ENCODE peak calls at places on chromosomes 2 and 18, in nine cellular contexts. G is stomach; F is IMR-90; O is colonic mucosa; S is upper lobe of left lung; K is CD8-positive, alpha-beta memory T cell; V is effector memory CD4-positive, alpha-beta T cell; J is body of pancreas; I is CD8-positive, alpha-beta T cell. P is an unnamed sample.

GRCh38 chr18:4455113-4455811 is at the start of gene DLGAP1:
- DNase-seq in G (peak; percentile 32), F (no peak), O (peak; percentile 49), S (peak; percentile 91), K (no peak), V (no peak), J (peak; percentile 72), I (no peak), P (peak; percentile 76)

GRCh38 chr2:16214861-16215260 is 274.5 kb downstream of the MYCN start:
- DNase-seq in G (no peak), F (no peak), O (no peak), S (no peak), K (no peak), V (no peak), J (no peak), I (no peak), P (no peak)

GRCh38 chr2:127611076-127611925 is 34.7 kb upstream of the GPR17 start:
- DNase-seq in G (peak; percentile 17), F (no peak), O (no peak), S (no peak), K (peak; percentile 26), V (no peak), J (no peak), I (no peak), P (no peak)

GRCh38 chr2:159797468-159798375 is at the start of gene CD302:
- DNase-seq in G (peak; percentile 58), F (peak; percentile 45), O (peak; percentile 76), S (peak; percentile 97), K (no peak), V (no peak), J (peak; percentile 70), I (peak; percentile 3), P (peak; percentile 80)

GRCh38 chr2:236626391-236627150 is 56.9 kb downstream of the ACKR3 start:
- DNase-seq in G (no peak), F (no peak), O (no peak), S (no peak), K (no peak), V (no peak), J (no peak), I (no peak), P (no peak)

GRCh38 chr2:3667151-3667631 is 9.2 kb downstream of the ALLC start:
- DNase-seq in G (no peak), F (peak; percentile 92), O (peak; percentile 6), S (no peak), K (no peak), V (no peak), J (no peak), I (no peak), P (no peak)

GRCh38 chr2:164847966-164848365 is 6.3 kb upstream of the COBLL1 start:
- DNase-seq in G (no peak), F (no peak), O (no peak), S (no peak), K (no peak), V (no peak), J (no peak), I (no peak), P (no peak)

GRCh38 chr2:109507217-109507616 is 106.5 kb downstream of the SEPTIN10 start:
- DNase-seq in G (no peak), F (no peak), O (no peak), S (no peak), K (no peak), V (no peak), J (no peak), I (no peak), P (no peak)

GRCh38 chr2:18271370-18272147 is 288.9 kb downstream of the RDH14 start:
- DNase-seq in G (no peak), F (no peak), O (no peak), S (peak; percentile 64), K (no peak), V (no peak), J (no peak), I (no peak), P (no peak)

GRCh38 chr2:111048856-111049551 is 71.7 kb upstream of the BCL2L11 start:
- DNase-seq in G (no peak), F (no peak), O (peak; percentile 15), S (no peak), K (no peak), V (no peak), J (no peak), I (no peak), P (no peak)

GRCh38 chr2:1586946-1587840 is 157.1 kb downstream of the PXDN start:
- DNase-seq in G (no peak), F (no peak), O (no peak), S (no peak), K (peak; percentile 35), V (no peak), J (no peak), I (no peak), P (no peak)

GRCh38 chr2:20632446-20632990 is 18.4 kb downstream of the HS1BP3 start:
- DNase-seq in G (no peak), F (no peak), O (no peak), S (no peak), K (no peak), V (no peak), J (no peak), I (no peak), P (peak; percentile 46)

GRCh38 chr2:159450180-159450579 is 163.7 kb upstream of the WDSUB1 start:
- DNase-seq in G (no peak), F (no peak), O (no peak), S (no peak), K (no peak), V (no peak), J (no peak), I (no peak), P (no peak)

GRCh38 chr2:154532763-154533162 is 165.7 kb upstream of the KCNJ3 start:
- DNase-seq in G (no peak), F (no peak), O (no peak), S (no peak), K (no peak), V (no peak), J (no peak), I (no peak), P (no peak)

GRCh38 chr18:46320297-46320696 is 216.1 kb downstream of the HAUS1 start:
- DNase-seq in G (no peak), F (no peak), O (no peak), S (no peak), K (no peak), V (no peak), J (no peak), I (no peak), P (no peak)

DNA sequence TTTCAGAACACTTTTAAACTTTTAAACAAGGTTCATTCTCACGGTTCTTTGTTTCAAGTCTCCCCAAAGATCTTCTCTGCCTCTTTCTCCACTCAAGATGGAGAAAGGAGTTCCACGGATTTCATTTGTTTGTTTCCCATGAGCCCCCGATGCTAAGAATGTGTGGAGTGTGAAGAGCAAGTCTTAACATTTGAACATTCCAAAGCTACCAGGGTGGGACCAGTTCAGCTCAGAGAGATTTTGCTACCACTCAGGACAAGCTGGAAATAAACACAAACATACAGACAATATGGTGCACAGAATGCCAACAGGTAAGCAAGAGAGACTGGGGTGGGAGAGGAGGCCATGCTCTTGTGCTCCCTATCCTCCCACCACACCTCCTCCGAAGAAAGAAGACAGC is 56.7 kb downstream of the SPRED2 start:
- DNase-seq in G (no peak), F (no peak), O (no peak), S (no peak), K (no peak), V (no peak), J (no peak), I (no peak), P (no peak)
- H3K4me1 ChIP-seq in G (peaks cover 25% of the 10 kb centered on the region), F (peaks cover 18% of the 10 kb centered on the region), O (no peaks in the 10 kb centered on the region), S (peaks cover 47% of the 10 kb centered on the region), K (no peaks in the 10 kb centered on the region), V (no peaks in the 10 kb centered on the region), J (peaks cover 47% of the 10 kb centered on the region), I (no peaks in the 10 kb centered on the region), P (peaks cover 25% of the 10 kb centered on the region)

DNA sequence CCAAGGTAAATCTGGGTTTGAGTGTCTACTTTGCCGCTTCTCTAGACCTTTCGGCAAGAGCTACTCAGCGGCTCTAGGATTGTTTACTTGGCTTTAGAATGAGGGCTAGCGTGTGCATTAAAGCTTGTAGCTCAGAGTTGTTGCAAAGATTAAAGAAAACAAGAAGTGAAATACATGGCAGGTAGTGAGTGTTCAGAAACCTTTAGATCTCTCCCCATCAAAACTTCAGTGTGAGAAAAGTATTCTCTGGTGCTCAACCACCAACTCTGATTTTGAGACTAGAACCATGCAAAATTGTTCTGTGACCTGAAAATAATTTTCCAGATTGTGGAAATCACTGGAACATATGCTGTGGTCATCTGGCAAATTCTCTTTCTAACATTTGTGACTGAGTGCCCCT is 512.0 kb downstream of the CMPK2 start:
- DNase-seq in G (no peak), F (no peak), O (no peak), S (no peak), K (no peak), V (no peak), J (no peak), I (no peak), P (no peak)
- H3K4me1 ChIP-seq in G (no peaks in the 10 kb centered on the region), F (no peaks in the 10 kb centered on the region), O (no peaks in the 10 kb centered on the region), S (no peaks in the 10 kb centered on the region), K (no peaks in the 10 kb centered on the region), V (no peaks in the 10 kb centered on the region), J (no peaks in the 10 kb centered on the region), I (no peaks in the 10 kb centered on the region), P (no peaks in the 10 kb centered on the region)

DNA sequence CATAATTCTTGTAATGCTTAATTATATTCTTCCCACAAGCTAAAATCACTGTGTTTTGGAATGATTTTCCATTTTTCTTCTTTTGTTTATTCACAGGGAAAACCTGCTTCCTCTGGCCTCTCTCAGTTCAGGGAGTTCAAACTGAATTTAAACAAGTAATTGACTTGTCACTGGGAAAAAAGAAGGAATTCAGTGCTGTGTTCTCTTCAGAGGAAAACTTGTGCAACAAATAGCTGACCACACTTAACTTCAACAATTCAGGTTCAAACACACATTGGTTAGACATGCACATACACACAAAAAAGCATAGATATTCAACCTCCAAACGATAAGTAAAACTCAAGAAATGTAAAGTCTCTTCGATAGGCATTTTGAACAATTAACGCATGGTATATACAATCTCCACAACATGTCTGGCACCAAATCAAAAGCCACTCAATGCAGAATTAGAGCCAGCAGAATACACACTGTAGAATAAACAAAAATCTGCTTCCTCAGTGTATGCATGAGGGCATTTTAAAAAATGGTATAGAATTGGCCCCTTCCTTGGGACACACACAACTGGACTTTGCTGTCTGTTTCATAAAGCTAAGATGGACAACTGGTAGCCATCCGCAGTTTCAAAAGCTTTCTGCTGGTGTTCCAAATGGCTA is 269.0 kb downstream of the TCF4 start:
- DNase-seq in G (no peak), F (peak; percentile 82), O (no peak), S (no peak), K (no peak), V (no peak), J (no peak), I (no peak), P (no peak)
- H3K4me1 ChIP-seq in G (peaks cover 7% of the 10 kb centered on the region), F (peaks cover 3% of the 10 kb centered on the region), O (no peaks in the 10 kb centered on the region), S (peaks cover 50% of the 10 kb centered on the region), K (no peaks in the 10 kb centered on the region), V (no peaks in the 10 kb centered on the region), J (peaks cover 8% of the 10 kb centered on the region), I (peaks cover 4% of the 10 kb centered on the region), P (no peaks in the 10 kb centered on the region)

DNA sequence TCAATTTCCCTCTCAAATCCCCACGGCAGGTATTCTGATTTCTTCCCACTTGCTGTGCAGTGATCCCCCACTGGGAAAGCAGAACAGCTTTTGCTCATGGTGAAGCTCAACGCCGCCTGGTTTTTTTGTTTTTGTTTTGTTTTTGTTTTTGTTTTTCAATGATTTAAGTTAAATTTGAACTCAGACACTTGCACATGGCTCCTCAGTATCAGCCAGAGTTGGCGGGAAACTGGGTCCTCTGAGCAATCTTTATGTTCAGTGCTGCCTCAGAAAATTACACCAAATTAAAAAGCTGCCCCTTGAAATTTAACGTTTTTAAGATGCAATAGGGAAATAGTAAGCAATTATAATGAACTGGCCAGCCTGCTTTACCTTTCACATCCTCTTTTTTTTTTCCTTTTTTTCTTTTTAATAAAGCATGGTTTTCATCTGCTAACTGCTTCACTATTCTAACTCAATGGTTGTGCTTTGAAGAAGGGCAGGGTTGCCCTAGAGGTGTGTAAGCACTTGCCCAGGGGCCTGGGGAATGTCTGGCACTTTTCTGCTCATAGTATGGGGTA is 277.0 kb upstream of the HNRNPA3 start:
- DNase-seq in G (no peak), F (no peak), O (no peak), S (no peak), K (no peak), V (no peak), J (no peak), I (no peak), P (no peak)
- H3K4me1 ChIP-seq in G (no peaks in the 10 kb centered on the region), F (no peaks in the 10 kb centered on the region), O (no peaks in the 10 kb centered on the region), S (no peaks in the 10 kb centered on the region), K (no peaks in the 10 kb centered on the region), V (no peaks in the 10 kb centered on the region), J (no peaks in the 10 kb centered on the region), I (no peaks in the 10 kb centered on the region), P (no peaks in the 10 kb centered on the region)